ENCODE peak calls at places on chromosomes 12 and 14, in ten cellular contexts. A is hepatocyte, T is heart left ventricle, L is psoas muscle, P is MM.1S, O is cardiac muscle cell, I is uterus, C is stomach, F is astrocyte, S is PC-9. R is an unnamed sample. For H3K36me3 and H3K4me1, the result is how much of the 10 kb centered on the place peaks cover.

GRCh38 chr14:55938249-55938791 is 179.9 kb upstream of the PELI2 start:
- DNase-seq in I (no peak), P (no peak), T (peak), F (peak), S (no peak), C (peak), L (no peak), O (peak), A (peak), R (no peak)

GRCh38 chr14:94411638-94412037 is 23.2 kb upstream of the SERPINA1 start:
- DNase-seq in P (no peak), L (no peak), C (no peak), F (no peak), O (no peak), S (no peak), A (no peak), I (no peak), T (no peak), R (no peak)

GRCh38 chr12:14394317-14395058 is 29.0 kb downstream of the ATF7IP start:
- DNase-seq in C (peak), L (no peak), S (no peak), O (peak), F (peak), P (peak), I (peak), A (peak), T (no peak), R (no peak)

GRCh38 chr14:97179573-97179972 is 382.4 kb downstream of the VRK1 start:
- DNase-seq in T (no peak), A (no peak), I (no peak), S (no peak), F (no peak), C (no peak), P (no peak), L (no peak), O (no peak), R (no peak)

GRCh38 chr14:36316131-36316530 is 4.3 kb downstream of the MBIP start:
- DNase-seq in I (no peak), P (no peak), T (no peak), S (no peak), F (no peak), C (no peak), O (no peak), L (no peak), A (no peak), R (no peak)

GRCh38 chr12:48002179-48002601 is 2.1 kb downstream of the COL2A1 start:
- DNase-seq in T (no peak), S (no peak), O (no peak), I (no peak), L (no peak), C (no peak), P (no peak), A (no peak), F (no peak), R (no peak)

GRCh38 chr12:103978384-103978982 is 12.8 kb downstream of the TDG start:
- DNase-seq in F (no peak), I (no peak), P (no peak), T (no peak), L (no peak), C (no peak), A (no peak), S (no peak), O (no peak), R (no peak)

GRCh38 chr12:57522887-57523705 is 472 bp downstream of the MBD6 start:
- DNase-seq in A (peak), F (peak), L (peak), P (peak), I (peak), O (peak), T (peak), C (peak), S (no peak), R (no peak)

GRCh38 chr14:68719634-68720384 is 73.1 kb downstream of the ZFP36L1 start:
- DNase-seq in C (no peak), L (no peak), S (no peak), F (no peak), P (peak), O (no peak), I (no peak), A (no peak), T (no peak), R (no peak)

GRCh38 chr14:22836301-22837058 is at the start of gene MMP14:
- DNase-seq in O (peak), T (peak), S (no peak), F (peak), C (peak), A (peak), P (no peak), I (peak), L (peak), R (peak)

GRCh38 chr14:33062476-33062875 is 123.8 kb downstream of the NPAS3 start:
- DNase-seq in P (no peak), O (no peak), C (no peak), F (no peak), L (no peak), T (no peak), S (no peak), A (no peak), I (no peak), R (no peak)

GRCh38 chr14:31937730-31938346 is 139.3 kb upstream of the ARHGAP5 start:
- DNase-seq in T (peak), A (peak), L (peak), S (peak), F (peak), P (no peak), C (peak), I (peak), O (peak), R (peak)

GRCh38 chr14:61101803-61102548 is 120.9 kb downstream of the SLC38A6 start:
- DNase-seq in C (no peak), L (no peak), S (peak), A (no peak), P (no peak), T (no peak), O (peak), I (no peak), F (peak), R (no peak)

GRCh38 chr12:115335594-115335993 is 651.6 kb upstream of the TBX3 start:
- DNase-seq in L (no peak), C (no peak), F (no peak), S (no peak), I (no peak), O (no peak), T (peak), P (no peak), A (no peak), R (no peak)

GRCh38 chr12:75476076-75476475 is 4.5 kb upstream of the GLIPR1 start:
- DNase-seq in I (no peak), F (no peak), C (no peak), O (no peak), P (no peak), S (no peak), A (no peak), T (no peak), L (no peak), R (no peak)

GRCh38 chr12:75600146-75600545 is 88.7 kb upstream of the KRR1 start:
- DNase-seq in C (no peak), L (no peak), O (no peak), F (no peak), T (no peak), P (no peak), A (no peak), I (no peak), S (no peak), R (no peak)

GRCh38 chr12:4562034-4562657 is at the start of gene DYRK4:
- DNase-seq in I (peak), P (no peak), A (peak), O (peak), F (peak), C (peak), T (peak), S (no peak), L (peak), R (peak)

DNA sequence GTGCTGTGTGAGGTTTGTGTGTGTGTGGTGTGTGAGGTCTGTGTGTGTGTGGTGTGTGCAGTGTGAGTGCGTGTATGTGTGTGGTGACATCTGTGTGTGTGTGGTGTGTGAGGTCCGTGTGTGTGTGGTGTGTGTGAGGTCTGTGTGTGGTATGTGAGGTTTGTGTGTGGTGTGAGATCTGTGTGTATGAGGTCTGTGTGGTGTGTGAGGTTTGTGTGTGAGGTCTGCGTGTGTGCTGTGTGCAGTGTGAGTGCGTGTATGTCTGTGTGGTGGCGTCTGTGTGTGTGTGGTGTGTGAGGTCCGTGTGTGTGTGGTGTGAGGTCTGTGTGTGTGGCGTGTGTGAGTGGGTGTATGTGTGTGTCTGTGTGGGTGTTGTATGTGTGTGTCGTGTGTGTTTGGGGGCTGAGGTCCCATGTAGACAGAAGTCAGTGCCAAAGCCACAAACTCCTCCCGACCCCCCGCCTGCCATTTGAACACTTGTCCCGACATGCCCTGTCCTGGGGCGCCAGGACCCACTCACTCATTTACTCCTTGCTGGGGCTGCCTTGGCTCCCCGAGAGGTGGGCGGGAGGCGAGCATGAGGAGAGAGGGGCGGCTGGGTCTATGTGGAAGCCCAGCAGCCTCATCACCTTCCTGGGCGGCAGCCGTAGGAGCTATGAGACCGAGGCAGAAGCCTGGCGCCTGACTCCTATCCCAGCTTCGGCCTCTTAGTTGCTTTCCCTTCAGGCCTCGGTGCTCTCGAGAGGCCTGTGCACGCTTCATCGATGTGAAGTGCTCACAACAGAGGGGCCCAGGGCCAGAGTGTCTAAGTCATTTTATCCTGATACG is 20.5 kb downstream of the RILPL1 start:
- DNase-seq in C (no peak), I (no peak), T (no peak), L (no peak), A (no peak), F (no peak), S (no peak), O (no peak), P (no peak), R (no peak)
- H3K36me3 ChIP-seq in C (under half), I (under half), T (under half), L (under half), A (under half), F (under half), S (under half), O (under half), P (under half), R (under half)

GRCh38 chr12:68614772-68615171 is 4.1 kb downstream of the RAP1B start:
- DNase-seq in A (no peak), P (no peak), L (no peak), T (no peak), I (no peak), C (no peak), F (no peak), O (no peak), S (no peak), R (no peak)
- H3K4me1 ChIP-seq in A (under half), P (under half), L (half or more), T (half or more), I (under half), C (half or more), F (under half), O (under half), S (under half), R (under half)

GRCh38 chr14:101861464-101861863 is 100.0 kb downstream of the PPP2R5C start:
- DNase-seq in A (no peak), S (no peak), L (no peak), C (no peak), P (no peak), T (no peak), O (peak), I (no peak), F (no peak), R (no peak)

GRCh38 chr14:101862177-101862576 is 100.7 kb downstream of the PPP2R5C start:
- DNase-seq in O (peak), I (no peak), T (no peak), P (no peak), A (no peak), F (peak), L (no peak), C (no peak), S (no peak), R (no peak)

GRCh38 chr14:101858791-101859537 is 97.5 kb downstream of the PPP2R5C start:
- DNase-seq in C (no peak), I (no peak), P (no peak), S (no peak), A (no peak), T (no peak), O (no peak), F (no peak), L (no peak), R (no peak)

GRCh38 chr14:101859538-101859902 is 98.0 kb downstream of the PPP2R5C start:
- DNase-seq in A (no peak), P (no peak), F (no peak), O (no peak), C (no peak), S (no peak), L (no peak), I (no peak), T (no peak), R (no peak)

GRCh38 chr14:101859916-101860315 is 98.4 kb downstream of the PPP2R5C start:
- DNase-seq in P (no peak), T (no peak), S (no peak), A (no peak), F (no peak), O (no peak), I (no peak), L (no peak), C (no peak), R (no peak)
- H3K36me3 ChIP-seq in P (under half), T (under half), S (under half), A (under half), F (under half), O (under half), I (under half), L (under half), C (under half), R (under half)

DNA sequence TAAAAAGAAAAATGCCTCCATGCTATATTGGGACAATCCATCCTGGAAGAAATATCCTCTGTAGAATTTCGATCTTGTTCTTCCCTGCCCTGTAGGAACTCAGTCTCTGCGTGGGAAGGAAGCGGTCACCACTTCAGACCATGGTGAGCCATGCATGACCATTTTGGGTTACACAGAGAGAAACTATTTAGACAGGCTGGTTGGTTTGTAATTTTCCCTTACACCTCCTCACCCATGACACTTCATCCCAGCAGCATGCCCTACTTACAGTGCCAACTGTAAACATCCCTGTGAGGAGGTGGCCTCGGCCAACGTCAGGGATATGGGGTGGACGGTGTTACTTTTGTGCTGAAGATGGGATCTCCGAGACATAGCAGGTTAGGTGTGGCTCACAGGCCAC is 121.4 kb downstream of the SMOC1 start:
- DNase-seq in S (no peak), A (no peak), L (no peak), I (no peak), P (no peak), C (no peak), F (peak), T (no peak), O (no peak), R (no peak)
- H3K4me1 ChIP-seq in S (under half), A (under half), L (under half), I (under half), P (under half), C (under half), F (under half), T (under half), O (under half), R (under half)

DNA sequence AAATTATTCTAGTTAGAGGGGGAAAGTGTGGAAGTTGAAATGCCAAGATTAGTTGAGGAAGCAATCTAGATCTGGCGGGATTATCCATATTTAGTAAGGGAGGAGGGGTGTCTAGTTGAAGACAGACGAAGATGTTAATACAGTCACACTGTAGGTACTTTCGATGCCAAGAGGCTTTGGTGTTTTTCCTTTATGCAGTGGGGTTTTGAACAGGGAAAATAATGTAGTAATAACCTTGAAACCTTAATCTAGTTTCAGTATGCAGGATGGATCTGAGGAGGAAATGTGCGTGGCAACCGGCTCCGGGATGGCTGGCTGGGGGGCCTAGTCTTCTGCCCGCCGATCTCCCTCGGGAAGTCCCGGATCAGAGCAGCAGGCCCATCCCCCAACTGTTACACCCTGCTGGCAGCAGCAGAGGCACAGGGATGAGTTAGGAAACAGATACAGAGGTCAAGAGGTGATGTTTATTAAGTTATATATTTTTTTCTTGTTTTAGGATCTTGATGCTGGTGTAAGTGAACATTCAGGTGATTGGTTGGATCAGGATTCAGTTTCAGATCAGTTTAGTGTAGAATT is 27.4 kb downstream of the MDM2 start:
- DNase-seq in P (no peak), O (no peak), F (no peak), A (no peak), S (no peak), T (no peak), C (no peak), I (no peak), L (no peak), R (no peak)
- H3K36me3 ChIP-seq in P (under half), O (half or more), F (half or more), A (under half), S (under half), T (under half), C (half or more), I (under half), L (under half), R (half or more)

R was measured in RWPE2.